ENCODE peak calls at places on chromosomes 13 and 19, in six cellular contexts. One of them, this sample, is unnamed.

GRCh38 chr13:37869756-37870488 is at the start of gene TRPC4:
- DNase-seq in activated T-cell treated with anti-CD3 and anti-CD28 coated beads, Interleukin-2, amount 50 U/mL, for 1 hour: no peak
- DNase-seq in stimulated activated CD4-positive, alpha-beta T cell treated with anti-CD3 and anti-CD28 coated beads, Interleukin-4, amount 100 ng/mL, for 4 hours: no peak
- DNase-seq in GM03348: peak
- DNase-seq in fibroblast of the aortic adventitia: peak
- DNase-seq in mucosa of gallbladder: peak
- DNase-seq in this sample: peak

GRCh38 chr13:50509167-50509566 is 334.3 kb downstream of the DLEU7 start:
- DNase-seq in fibroblast of the aortic adventitia: no peak
- DNase-seq in mucosa of gallbladder: no peak
- DNase-seq in GM03348: no peak
- DNase-seq in stimulated activated CD4-positive, alpha-beta T cell treated with anti-CD3 and anti-CD28 coated beads, Interleukin-4, amount 100 ng/mL, for 4 hours: no peak
- DNase-seq in activated T-cell treated with anti-CD3 and anti-CD28 coated beads, Interleukin-2, amount 50 U/mL, for 1 hour: no peak
- DNase-seq in this sample: no peak

GRCh38 chr13:90197722-90198121 is 1149.8 kb upstream of the MIR17HG start:
- DNase-seq in GM03348: peak
- DNase-seq in mucosa of gallbladder: no peak
- DNase-seq in stimulated activated CD4-positive, alpha-beta T cell treated with anti-CD3 and anti-CD28 coated beads, Interleukin-4, amount 100 ng/mL, for 4 hours: no peak
- DNase-seq in fibroblast of the aortic adventitia: no peak
- DNase-seq in activated T-cell treated with anti-CD3 and anti-CD28 coated beads, Interleukin-2, amount 50 U/mL, for 1 hour: no peak
- DNase-seq in this sample: no peak

GRCh38 chr13:26254583-26255102 is 714 bp downstream of the CDK8 start:
- DNase-seq in GM03348: peak
- DNase-seq in stimulated activated CD4-positive, alpha-beta T cell treated with anti-CD3 and anti-CD28 coated beads, Interleukin-4, amount 100 ng/mL, for 4 hours: peak
- DNase-seq in activated T-cell treated with anti-CD3 and anti-CD28 coated beads, Interleukin-2, amount 50 U/mL, for 1 hour: peak
- DNase-seq in fibroblast of the aortic adventitia: peak
- DNase-seq in mucosa of gallbladder: peak
- DNase-seq in this sample: peak

GRCh38 chr19:18594096-18594823 is 5.7 kb downstream of the REX1BD start:
- DNase-seq in activated T-cell treated with anti-CD3 and anti-CD28 coated beads, Interleukin-2, amount 50 U/mL, for 1 hour: peak
- DNase-seq in GM03348: peak
- DNase-seq in mucosa of gallbladder: peak
- DNase-seq in stimulated activated CD4-positive, alpha-beta T cell treated with anti-CD3 and anti-CD28 coated beads, Interleukin-4, amount 100 ng/mL, for 4 hours: peak
- DNase-seq in fibroblast of the aortic adventitia: peak
- DNase-seq in this sample: peak

GRCh38 chr19:10293637-10294367 is 4.0 kb downstream of the ICAM5 start:
- DNase-seq in stimulated activated CD4-positive, alpha-beta T cell treated with anti-CD3 and anti-CD28 coated beads, Interleukin-4, amount 100 ng/mL, for 4 hours: no peak
- DNase-seq in mucosa of gallbladder: no peak
- DNase-seq in GM03348: no peak
- DNase-seq in activated T-cell treated with anti-CD3 and anti-CD28 coated beads, Interleukin-2, amount 50 U/mL, for 1 hour: no peak
- DNase-seq in fibroblast of the aortic adventitia: no peak
- DNase-seq in this sample: no peak

GRCh38 chr19:55041244-55041626 is 3.2 kb upstream of the GP6 start:
- DNase-seq in fibroblast of the aortic adventitia: no peak
- DNase-seq in activated T-cell treated with anti-CD3 and anti-CD28 coated beads, Interleukin-2, amount 50 U/mL, for 1 hour: no peak
- DNase-seq in stimulated activated CD4-positive, alpha-beta T cell treated with anti-CD3 and anti-CD28 coated beads, Interleukin-4, amount 100 ng/mL, for 4 hours: no peak
- DNase-seq in GM03348: no peak
- DNase-seq in mucosa of gallbladder: no peak
- DNase-seq in this sample: no peak

GRCh38 chr13:28761586-28761985 is 42.8 kb upstream of the SLC46A3 start:
- DNase-seq in GM03348: no peak
- DNase-seq in fibroblast of the aortic adventitia: no peak
- DNase-seq in mucosa of gallbladder: no peak
- DNase-seq in stimulated activated CD4-positive, alpha-beta T cell treated with anti-CD3 and anti-CD28 coated beads, Interleukin-4, amount 100 ng/mL, for 4 hours: no peak
- DNase-seq in activated T-cell treated with anti-CD3 and anti-CD28 coated beads, Interleukin-2, amount 50 U/mL, for 1 hour: no peak
- DNase-seq in this sample: no peak

GRCh38 chr13:99873141-99873540 is 98.4 kb downstream of the ZIC5 start:
- DNase-seq in GM03348: no peak
- DNase-seq in fibroblast of the aortic adventitia: no peak
- DNase-seq in activated T-cell treated with anti-CD3 and anti-CD28 coated beads, Interleukin-2, amount 50 U/mL, for 1 hour: no peak
- DNase-seq in mucosa of gallbladder: no peak
- DNase-seq in stimulated activated CD4-positive, alpha-beta T cell treated with anti-CD3 and anti-CD28 coated beads, Interleukin-4, amount 100 ng/mL, for 4 hours: no peak
- DNase-seq in this sample: no peak

GRCh38 chr13:95494082-95494681 is 58.3 kb upstream of the CLDN10 start:
- DNase-seq in mucosa of gallbladder: no peak
- DNase-seq in activated T-cell treated with anti-CD3 and anti-CD28 coated beads, Interleukin-2, amount 50 U/mL, for 1 hour: no peak
- DNase-seq in fibroblast of the aortic adventitia: peak
- DNase-seq in stimulated activated CD4-positive, alpha-beta T cell treated with anti-CD3 and anti-CD28 coated beads, Interleukin-4, amount 100 ng/mL, for 4 hours: no peak
- DNase-seq in GM03348: peak
- DNase-seq in this sample: peak

GRCh38 chr13:48304132-48304876 is 753 bp downstream of the RB1 start:
- DNase-seq in stimulated activated CD4-positive, alpha-beta T cell treated with anti-CD3 and anti-CD28 coated beads, Interleukin-4, amount 100 ng/mL, for 4 hours: no peak
- DNase-seq in activated T-cell treated with anti-CD3 and anti-CD28 coated beads, Interleukin-2, amount 50 U/mL, for 1 hour: peak
- DNase-seq in GM03348: peak
- DNase-seq in fibroblast of the aortic adventitia: peak
- DNase-seq in mucosa of gallbladder: peak
- DNase-seq in this sample: peak

GRCh38 chr13:24153979-24154378 is 6.5 kb upstream of the SPATA13 start:
- DNase-seq in mucosa of gallbladder: no peak
- DNase-seq in activated T-cell treated with anti-CD3 and anti-CD28 coated beads, Interleukin-2, amount 50 U/mL, for 1 hour: no peak
- DNase-seq in stimulated activated CD4-positive, alpha-beta T cell treated with anti-CD3 and anti-CD28 coated beads, Interleukin-4, amount 100 ng/mL, for 4 hours: no peak
- DNase-seq in fibroblast of the aortic adventitia: no peak
- DNase-seq in GM03348: no peak
- DNase-seq in this sample: no peak

GRCh38 chr19:15631817-15632216 is 8.9 kb upstream of the CYP4F3 start:
- DNase-seq in fibroblast of the aortic adventitia: no peak
- DNase-seq in mucosa of gallbladder: no peak
- DNase-seq in GM03348: peak
- DNase-seq in stimulated activated CD4-positive, alpha-beta T cell treated with anti-CD3 and anti-CD28 coated beads, Interleukin-4, amount 100 ng/mL, for 4 hours: no peak
- DNase-seq in activated T-cell treated with anti-CD3 and anti-CD28 coated beads, Interleukin-2, amount 50 U/mL, for 1 hour: peak
- DNase-seq in this sample: peak

GRCh38 chr19:6501740-6502648 is at the start of gene TUBB4A:
- DNase-seq in stimulated activated CD4-positive, alpha-beta T cell treated with anti-CD3 and anti-CD28 coated beads, Interleukin-4, amount 100 ng/mL, for 4 hours: peak
- DNase-seq in activated T-cell treated with anti-CD3 and anti-CD28 coated beads, Interleukin-2, amount 50 U/mL, for 1 hour: peak
- DNase-seq in GM03348: peak
- DNase-seq in fibroblast of the aortic adventitia: no peak
- DNase-seq in mucosa of gallbladder: no peak
- DNase-seq in this sample: no peak

GRCh38 chr13:31930901-31931522 is 100.6 kb upstream of the FRY start:
- DNase-seq in activated T-cell treated with anti-CD3 and anti-CD28 coated beads, Interleukin-2, amount 50 U/mL, for 1 hour: no peak
- DNase-seq in mucosa of gallbladder: no peak
- DNase-seq in fibroblast of the aortic adventitia: peak
- DNase-seq in GM03348: no peak
- DNase-seq in stimulated activated CD4-positive, alpha-beta T cell treated with anti-CD3 and anti-CD28 coated beads, Interleukin-4, amount 100 ng/mL, for 4 hours: no peak
- DNase-seq in this sample: no peak

This sample was measured in mucosa of descending colon.